ENCODE peak calls at places on chromosome 3, in five cellular contexts. Q is hepatocyte, P is HCT116, J is AG04450, A is GM23338. R is an unnamed sample.

GRCh38 chr3:177578488-177578887 is 381.2 kb upstream of the TBL1XR1 start:
- DNase-seq in Q (no peak), P (no peak), J (no peak), A (no peak), R (no peak)

GRCh38 chr3:129218742-129219141 is 30.7 kb upstream of the COPG1 start:
- DNase-seq in Q (no peak), P (no peak), J (no peak), A (no peak), R (no peak)

GRCh38 chr3:63588897-63589296 is 63.6 kb upstream of the SNTN start:
- DNase-seq in Q (no peak), P (no peak), J (no peak), A (peak; percentile 18), R (no peak)

GRCh38 chr3:123780656-123781055 is 103.5 kb downstream of the MYLK start:
- DNase-seq in Q (no peak), P (no peak), J (no peak), A (no peak), R (no peak)

GRCh38 chr3:152196782-152197181 is 71.9 kb upstream of the MBNL1 start:
- DNase-seq in Q (no peak), P (no peak), J (no peak), A (no peak), R (no peak)

GRCh38 chr3:184633185-184633584 is 71.6 kb downstream of the EPHB3 start:
- DNase-seq in Q (no peak), P (no peak), J (no peak), A (no peak), R (no peak)

GRCh38 chr3:37773925-37774324 is 87.8 kb upstream of the CTDSPL start:
- DNase-seq in Q (no peak), P (no peak), J (no peak), A (no peak), R (no peak)

GRCh38 chr3:157128771-157129671 is 30.9 kb downstream of the CCNL1 start:
- DNase-seq in Q (peak; percentile 26), P (peak; percentile 22), J (no peak), A (peak; percentile 40), R (peak; percentile 56)

GRCh38 chr3:149832086-149832485 is 19.1 kb downstream of the RNF13 start:
- DNase-seq in Q (no peak), P (no peak), J (no peak), A (no peak), R (no peak)

GRCh38 chr3:196989721-196990262 is 21.2 kb upstream of the PIGZ start:
- DNase-seq in Q (no peak), P (no peak), J (no peak), A (no peak), R (no peak)

GRCh38 chr3:194285859-194286197 is 65.3 kb downstream of the CPN2 start:
- DNase-seq in Q (no peak), P (no peak), J (no peak), A (no peak), R (no peak)

GRCh38 chr3:63595221-63595620 is 57.3 kb upstream of the SNTN start:
- DNase-seq in Q (no peak), P (no peak), J (no peak), A (no peak), R (no peak)

GRCh38 chr3:160460033-160460432 is 10.4 kb upstream of the TRIM59 start:
- DNase-seq in Q (no peak), P (no peak), J (no peak), A (no peak), R (no peak)

GRCh38 chr3:154142608-154143007 is 21.4 kb downstream of the ARHGEF26 start:
- DNase-seq in Q (no peak), P (no peak), J (no peak), A (no peak), R (no peak)

GRCh38 chr3:185151101-185151958 is 1.5 kb downstream of the C3orf70 start:
- DNase-seq in Q (no peak), P (no peak), J (no peak), A (no peak), R (no peak)

GRCh38 chr3:180180795-180181194 is 144.1 kb upstream of the PEX5L start:
- DNase-seq in Q (no peak), P (no peak), J (peak; percentile 61), A (no peak), R (no peak)

GRCh38 chr3:7821858-7822257 is 679.8 kb upstream of the LMCD1 start:
- DNase-seq in Q (no peak), P (no peak), J (no peak), A (no peak), R (no peak)

GRCh38 chr3:134323966-134324962 is 50.0 kb downstream of the AMOTL2 start:
- DNase-seq in Q (no peak), P (no peak), J (no peak), A (no peak), R (no peak)

GRCh38 chr3:142285057-142285666 is 59.8 kb upstream of the GK5 start:
- DNase-seq in Q (peak; percentile 71), P (no peak), J (no peak), A (no peak), R (no peak)

GRCh38 chr3:194140520-194141414 is 4.8 kb downstream of the HES1 start:
- DNase-seq in Q (peak; percentile 83), P (no peak), J (no peak), A (peak; percentile 93), R (no peak)

GRCh38 chr3:128382221-128382807 is 84.4 kb downstream of the DNAJB8 start:
- DNase-seq in Q (no peak), P (no peak), J (no peak), A (no peak), R (no peak)

GRCh38 chr3:134381836-134382442 is 7.7 kb upstream of the AMOTL2 start:
- DNase-seq in Q (no peak), P (no peak), J (no peak), A (peak; percentile 79), R (no peak)

GRCh38 chr3:10180738-10181295 is 16.1 kb downstream of the IRAK2 start:
- DNase-seq in Q (no peak), P (no peak), J (no peak), A (no peak), R (no peak)

GRCh38 chr3:156014456-156014855 is 105.9 kb upstream of the KCNAB1 start:
- DNase-seq in Q (no peak), P (no peak), J (no peak), A (no peak), R (no peak)

GRCh38 chr3:156005698-156006097 is 114.7 kb upstream of the KCNAB1 start:
- DNase-seq in Q (no peak), P (no peak), J (no peak), A (no peak), R (no peak)

GRCh38 chr3:156010829-156011228 is 109.5 kb upstream of the KCNAB1 start:
- DNase-seq in Q (peak; percentile 50), P (peak; percentile 12), J (no peak), A (peak; percentile 50), R (no peak)
- TF ChIP-seq CTCF in Q (peak; percentile 53), P (peak; percentile 43), J (no peak), A (peak; percentile 72), R (peak; percentile 73)

GRCh38 chr3:4986611-4987373 is 7.6 kb downstream of the BHLHE40 start:
- DNase-seq in Q (peak; percentile 98), P (peak; percentile 98), J (peak; percentile 89), A (peak; percentile 97), R (no peak)

GRCh38 chr3:4987374-4988296 is 8.4 kb downstream of the BHLHE40 start:
- DNase-seq in Q (no peak), P (no peak), J (no peak), A (no peak), R (no peak)

GRCh38 chr3:4985330-4986174 is 6.3 kb downstream of the BHLHE40 start:
- DNase-seq in Q (peak; percentile 56), P (peak; percentile 77), J (no peak), A (peak; percentile 28), R (no peak)

GRCh38 chr3:4984511-4984864 is 5.3 kb downstream of the BHLHE40 start:
- DNase-seq in Q (no peak), P (no peak), J (no peak), A (no peak), R (no peak)

GRCh38 chr3:4986175-4986610 is 7.0 kb downstream of the BHLHE40 start:
- DNase-seq in Q (peak; percentile 39), P (no peak), J (no peak), A (no peak), R (no peak)
- H3K4me3 ChIP-seq in Q (no peak overlapping the region), P (peak overlapping the region; percentile 48), J (peak overlapping the region; percentile 48), A (peak overlapping the region; percentile 68), R (peak overlapping the region; percentile 40)

DNA sequence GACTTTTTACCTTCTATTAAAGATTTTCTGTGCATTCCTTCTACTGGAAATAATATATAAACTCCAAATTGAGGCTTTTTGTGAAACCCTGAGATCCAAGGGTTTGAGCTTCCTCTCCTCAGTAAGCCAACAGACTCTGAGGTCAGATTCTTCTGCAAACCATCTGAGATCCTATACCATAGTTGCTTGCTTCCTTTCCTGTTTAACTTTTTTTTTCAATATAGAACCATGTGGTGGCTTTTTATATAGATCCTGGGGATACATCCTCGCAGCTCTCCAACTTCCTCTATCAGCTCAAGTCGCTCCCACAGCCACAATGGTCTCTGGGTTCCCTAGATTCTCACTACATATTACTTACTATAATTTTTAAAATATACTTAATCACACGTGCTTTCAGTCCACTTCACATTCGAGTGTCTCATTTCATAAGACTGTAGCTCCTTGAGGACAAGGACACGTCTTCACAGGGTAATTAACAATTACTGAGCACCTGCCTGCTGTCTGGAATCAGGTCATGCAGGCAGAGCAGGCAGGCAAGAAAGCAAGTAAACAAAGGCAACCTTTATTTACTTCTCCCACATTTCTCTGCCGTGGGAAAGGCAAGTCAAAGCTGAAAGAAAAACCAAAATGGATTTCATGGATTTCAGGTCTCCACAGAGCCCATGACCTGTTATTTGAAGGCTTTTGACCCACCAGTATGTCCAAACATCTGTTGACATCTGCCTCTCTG is 941.5 kb downstream of the FHIT start:
- DNase-seq in Q (no peak), P (no peak), J (no peak), A (no peak), R (no peak)
- TF ChIP-seq CTCF in Q (no peak), P (no peak), J (no peak), A (no peak), R (no peak)

GRCh38 chr3:100536093-100536492 is 43.7 kb downstream of the TMEM45A start:
- DNase-seq in Q (no peak), P (no peak), J (no peak), A (no peak), R (no peak)

GRCh38 chr3:100538339-100538706 is 45.9 kb downstream of the TMEM45A start:
- DNase-seq in Q (no peak), P (no peak), J (no peak), A (no peak), R (no peak)

GRCh38 chr3:100540791-100541334 is 48.4 kb downstream of the TMEM45A start:
- DNase-seq in Q (no peak), P (no peak), J (no peak), A (no peak), R (no peak)

GRCh38 chr3:100535610-100535943 is 43.2 kb downstream of the TMEM45A start:
- DNase-seq in Q (no peak), P (no peak), J (no peak), A (no peak), R (no peak)

DNA sequence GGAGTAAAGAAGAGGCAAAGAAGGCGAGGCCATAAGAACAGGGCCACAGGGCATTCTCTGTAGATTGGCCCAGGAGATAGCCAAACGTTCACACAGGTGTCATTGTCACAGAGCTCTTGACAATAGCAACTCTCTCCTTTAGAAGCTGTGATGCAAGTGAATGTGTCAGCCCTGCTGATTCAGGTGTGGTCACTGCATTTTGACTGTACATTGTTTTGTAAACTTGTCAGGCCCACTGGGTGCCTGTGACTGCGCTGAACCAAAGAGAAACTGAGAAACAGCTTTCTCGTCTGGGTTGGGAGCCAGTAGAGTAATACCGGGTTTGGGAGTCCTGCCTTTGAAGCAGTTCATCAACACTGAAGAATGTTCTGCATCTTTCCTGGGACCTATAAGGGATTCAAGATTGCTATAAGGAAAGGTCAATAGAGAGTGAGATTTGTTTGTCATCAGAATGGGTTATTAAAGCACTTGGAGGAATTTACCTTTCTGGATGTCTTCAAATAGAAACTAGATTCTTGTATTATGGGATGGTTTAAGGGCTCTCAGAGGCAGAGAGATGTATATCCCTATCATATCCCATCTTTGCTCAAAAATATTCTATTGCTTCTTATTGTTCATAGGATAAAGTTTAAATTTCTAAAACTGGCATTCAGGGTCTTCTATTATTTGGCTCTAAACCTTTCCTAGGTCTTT is 45.4 kb downstream of the TMEM45A start:
- DNase-seq in Q (no peak), P (no peak), J (no peak), A (no peak), R (no peak)
- H3K4me3 ChIP-seq in Q (no peak overlapping the region), P (no peak overlapping the region), J (no peak overlapping the region), A (no peak overlapping the region), R (no peak overlapping the region)